ENCODE peak calls at places on chromosomes 1 and 21, in six cellular contexts. M is AG20443, G is progenitor cell of endocrine pancreas, C is A549, Z is NCI-H460, Y is GM12892. K is an unnamed sample.

GRCh38 chr1:59674605-59675004 is 140.1 kb upstream of the HOOK1 start:
- DNase-seq in M (peak), G (no peak), C (no peak), Z (no peak), Y (no peak), K (no peak)

GRCh38 chr1:223711173-223711572 is 1.2 kb upstream of the CAPN2 start:
- DNase-seq in M (no peak), G (no peak), C (no peak), Z (no peak), Y (no peak), K (no peak)

GRCh38 chr1:28965271-28965870 is 51.0 kb downstream of the EPB41 start:
- DNase-seq in M (no peak), G (no peak), C (no peak), Z (no peak), Y (no peak), K (no peak)

GRCh38 chr1:40185951-40186864 is 25.0 kb downstream of the RLF start:
- DNase-seq in M (peak), G (no peak), C (no peak), Z (no peak), Y (peak), K (no peak)

GRCh38 chr1:32919811-32920733 is 18.9 kb upstream of the TMEM54 start:
- DNase-seq in M (peak), G (no peak), C (no peak), Z (no peak), Y (no peak), K (no peak)

GRCh38 chr1:7255303-7256058 is 470.2 kb downstream of the CAMTA1 start:
- DNase-seq in M (peak), G (no peak), C (peak), Z (peak), Y (no peak), K (no peak)

GRCh38 chr21:32819702-32820101 is 48.1 kb upstream of the PAXBP1 start:
- DNase-seq in M (peak), G (no peak), C (no peak), Z (no peak), Y (no peak), K (no peak)

GRCh38 chr1:150001415-150001814 is 9.1 kb downstream of the OTUD7B start:
- DNase-seq in M (no peak), G (no peak), C (no peak), Z (no peak), Y (no peak), K (no peak)

GRCh38 chr1:155131846-155132245 is 3.8 kb upstream of the SLC50A1 start:
- DNase-seq in M (no peak), G (no peak), C (no peak), Z (no peak), Y (no peak), K (no peak)

GRCh38 chr1:243493156-243494129 is 237.6 kb downstream of the SDCCAG8 start:
- DNase-seq in M (no peak), G (no peak), C (no peak), Z (no peak), Y (no peak), K (no peak)

GRCh38 chr1:248818505-248819374 is 7.0 kb downstream of the SH3BP5L start:
- DNase-seq in M (no peak), G (no peak), C (no peak), Z (no peak), Y (no peak), K (no peak)

GRCh38 chr1:20233866-20234265 is 47.5 kb upstream of the PLA2G2C start:
- DNase-seq in M (no peak), G (no peak), C (no peak), Z (no peak), Y (no peak), K (no peak)

GRCh38 chr1:54750596-54750995 is 13.7 kb downstream of the PARS2 start:
- DNase-seq in M (no peak), G (no peak), C (no peak), Z (no peak), Y (no peak), K (no peak)

GRCh38 chr21:44836349-44836665 is 18.4 kb upstream of the SUMO3 start:
- DNase-seq in M (no peak), G (no peak), C (no peak), Z (no peak), Y (no peak), K (no peak)

GRCh38 chr1:39711359-39712340 is 20.4 kb upstream of the HPCAL4 start:
- DNase-seq in M (peak), G (no peak), C (no peak), Z (no peak), Y (no peak), K (no peak)

GRCh38 chr1:221439734-221440436 is 302.0 kb downstream of the DUSP10 start:
- DNase-seq in M (peak), G (no peak), C (peak), Z (peak), Y (no peak), K (no peak)